ENCODE peak calls at places on chromosomes 3 and 15, in four cellular contexts. X, W, L and B are unnamed samples.

GRCh38 chr3:12040902-12041301 is 36.7 kb downstream of the SYN2 start:
- DNase-seq in W (no peak), X (no peak), L (no peak), B (no peak)

GRCh38 chr3:64743166-64743565 is 55.4 kb upstream of the ADAMTS9 start:
- DNase-seq in L (no peak), X (no peak), W (no peak), B (no peak)

GRCh38 chr3:38131621-38132369 is 5.1 kb downstream of the ACAA1 start:
- DNase-seq in X (peak; percentile 31), W (no peak), L (no peak), B (peak; percentile 65)

GRCh38 chr3:190533511-190534282 is 19.8 kb downstream of the IL1RAP start:
- DNase-seq in L (peak; percentile 8), X (peak; percentile 25), W (peak; percentile 76), B (peak; percentile 82)

GRCh38 chr3:13281657-13282527 is 138.2 kb downstream of the NUP210 start:
- DNase-seq in W (peak; percentile 27), X (peak; percentile 20), L (no peak), B (no peak)

GRCh38 chr3:17047904-17048303 is 163.1 kb downstream of the PLCL2 start:
- DNase-seq in X (no peak), L (no peak), W (no peak), B (no peak)

GRCh38 chr3:186360779-186361178 is 1.3 kb downstream of the DGKG start:
- DNase-seq in W (no peak), X (no peak), L (no peak), B (no peak)

GRCh38 chr3:109927161-109927560 is 589.8 kb upstream of the DPPA4 start:
- DNase-seq in L (no peak), X (no peak), W (no peak), B (no peak)

GRCh38 chr15:35738370-35738769 is 192.4 kb upstream of the DPH6 start:
- DNase-seq in L (no peak), X (no peak), W (no peak), B (no peak)

GRCh38 chr15:60913901-60914300 is 315.2 kb downstream of the RORA start:
- DNase-seq in X (no peak), W (no peak), L (no peak), B (no peak)

GRCh38 chr3:26104856-26105255 is 315.0 kb downstream of the OXSM start:
- DNase-seq in L (no peak), X (no peak), W (no peak), B (no peak)

GRCh38 chr15:90866161-90866715 is 2.1 kb upstream of the FURIN start:
- DNase-seq in W (no peak), L (no peak), X (no peak), B (no peak)

GRCh38 chr15:41917767-41918430 is 24.0 kb upstream of the SPTBN5 start:
- DNase-seq in W (no peak), X (no peak), L (peak; percentile 93), B (no peak)

GRCh38 chr3:140499114-140499757 is 178.6 kb upstream of the TRIM42 start:
- DNase-seq in W (no peak), X (no peak), L (no peak), B (no peak)

GRCh38 chr3:103712320-103713008 is 1277.6 kb downstream of the ZPLD1 start:
- DNase-seq in X (no peak), L (no peak), W (no peak), B (no peak)

GRCh38 chr15:87733005-87733404 is 523.5 kb downstream of the NTRK3 start:
- DNase-seq in X (no peak), W (no peak), L (no peak), B (no peak)

GRCh38 chr15:70879386-70879785 is 12.8 kb downstream of the THAP10 start:
- DNase-seq in W (no peak), X (no peak), L (no peak), B (no peak)

GRCh38 chr15:101122266-101122665 is 129.6 kb downstream of the CHSY1 start:
- DNase-seq in W (no peak), X (no peak), L (no peak), B (no peak)

GRCh38 chr3:60756636-60757035 is 494.6 kb downstream of the FHIT start:
- DNase-seq in W (no peak), L (no peak), X (no peak), B (no peak)

GRCh38 chr3:41175365-41175764 is 23.9 kb upstream of the CTNNB1 start:
- DNase-seq in X (no peak), L (no peak), W (no peak), B (no peak)

GRCh38 chr15:35442734-35443133 is 103.2 kb downstream of the DPH6 start:
- DNase-seq in L (no peak), X (no peak), W (no peak), B (no peak)

GRCh38 chr15:50227076-50227475 is 38.5 kb downstream of the HDC start:
- DNase-seq in X (no peak), W (no peak), L (no peak), B (no peak)

GRCh38 chr15:57320543-57321220 is 55.6 kb upstream of the CGNL1 start:
- DNase-seq in W (no peak), L (no peak), X (no peak), B (no peak)

GRCh38 chr3:62210016-62210415 is 163.3 kb downstream of the FEZF2 start:
- DNase-seq in L (no peak), X (no peak), W (no peak), B (no peak)

GRCh38 chr3:97910931-97911351 is 61.3 kb downstream of the RIOX2 start:
- DNase-seq in L (no peak), W (no peak), X (no peak), B (no peak)

GRCh38 chr15:58551764-58552504 is 120.1 kb downstream of the LIPC start:
- DNase-seq in X (peak; percentile 82), W (no peak), L (no peak), B (no peak)

GRCh38 chr3:8499181-8499611 is 2.4 kb upstream of the LMCD1 start:
- DNase-seq in X (no peak), W (no peak), L (no peak), B (no peak)

GRCh38 chr3:152197451-152197850 is 71.3 kb upstream of the MBNL1 start:
- DNase-seq in X (no peak), L (no peak), W (no peak), B (no peak)

GRCh38 chr3:98788651-98789050 is 25.5 kb downstream of the ST3GAL6 start:
- DNase-seq in W (no peak), L (no peak), X (no peak), B (no peak)

GRCh38 chr15:38536201-38536676 is 28.4 kb downstream of the RASGRP1 start:
- DNase-seq in X (no peak), L (no peak), W (peak; percentile 44), B (no peak)

GRCh38 chr15:66931768-66932633 is 133.4 kb upstream of the SMAD3 start:
- DNase-seq in X (peak; percentile 79), W (no peak), L (no peak), B (peak; percentile 67)

GRCh38 chr15:90557651-90558084 is 27.9 kb downstream of the CRTC3 start:
- DNase-seq in L (peak; percentile 71), X (peak; percentile 49), W (peak; percentile 87), B (peak; percentile 86)

GRCh38 chr3:61715886-61716527 is 154.6 kb downstream of the PTPRG start:
- DNase-seq in L (no peak), X (peak; percentile 15), W (no peak), B (no peak)

GRCh38 chr3:79326642-79327041 is 441.2 kb downstream of the ROBO1 start:
- DNase-seq in X (no peak), L (no peak), W (no peak), B (no peak)

GRCh38 chr15:70121656-70122297 is 24.1 kb upstream of the TLE3 start:
- DNase-seq in W (peak; percentile 84), X (peak; percentile 51), L (peak; percentile 47), B (peak; percentile 90)

GRCh38 chr15:65450556-65450955 is 27.8 kb upstream of the IGDCC4 start:
- DNase-seq in X (no peak), L (no peak), W (no peak), B (no peak)
- H3K4me1 ChIP-seq in X (no peaks in the 10 kb centered on the region), L (peaks cover 21% of the 10 kb centered on the region), W (no peaks in the 10 kb centered on the region), B (no peaks in the 10 kb centered on the region)

DNA sequence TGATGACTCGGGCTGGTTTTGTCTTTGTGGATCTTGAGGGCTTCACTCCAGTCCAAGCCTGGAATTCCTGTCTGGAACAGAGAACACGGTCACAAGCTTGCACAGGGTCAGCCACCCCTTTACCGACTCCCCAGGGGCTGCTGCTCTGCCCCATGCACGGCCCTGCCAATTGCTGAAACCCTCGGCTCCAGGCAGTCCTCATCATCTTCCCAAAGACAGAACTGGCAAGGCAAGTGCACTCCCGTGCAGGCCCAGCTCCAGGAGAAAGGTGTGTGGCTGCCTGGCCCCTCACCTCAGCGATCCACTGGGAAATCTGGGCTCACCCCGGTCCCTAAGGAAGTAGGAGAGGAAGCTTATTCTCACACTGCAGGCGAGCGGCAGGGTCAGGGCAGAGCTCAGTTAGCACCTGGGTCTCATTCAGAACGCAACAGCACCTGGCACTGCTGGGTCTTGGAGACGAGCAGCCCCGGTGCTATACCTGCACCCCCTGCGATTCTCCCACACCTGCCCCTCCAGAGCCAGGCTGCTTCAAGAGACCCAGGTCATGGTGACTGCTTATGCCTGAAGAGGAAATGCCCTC is 7.2 kb downstream of the MAP6D1 start:
- DNase-seq in L (no peak), X (no peak), W (no peak), B (no peak)
- TF ChIP-seq POLR2A in L (no peak), X (no peak), W (no peak), B (no peak)

GRCh38 chr15:100115711-100116090 is 226.1 kb downstream of the ADAMTS17 start:
- DNase-seq in X (no peak), W (no peak), L (peak; percentile 38), B (no peak)
- H3K27ac ChIP-seq in X (no peak overlapping the region), W (peak overlapping the region; percentile 33), L (no peak overlapping the region), B (no peak overlapping the region)

GRCh38 chr15:68623301-68623892 is 44.6 kb downstream of the CORO2B start:
- DNase-seq in W (no peak), L (no peak), X (no peak), B (no peak)
- H3K4me1 ChIP-seq in W (no peaks in the 10 kb centered on the region), L (peaks cover 11% of the 10 kb centered on the region), X (peaks cover 2% of the 10 kb centered on the region), B (peaks cover 12% of the 10 kb centered on the region)

GRCh38 chr3:59049671-59050331 is at the start of gene CFAP20DC:
- DNase-seq in L (peak; percentile 46), W (peak; percentile 71), X (peak; percentile 91), B (peak; percentile 95)
- TF ChIP-seq POLR2A in L (peak; percentile 27), W (peak; percentile 33), X (peak; percentile 52), B (no peak)

GRCh38 chr3:170709046-170709445 is 123.2 kb upstream of the SLC7A14 start:
- DNase-seq in W (no peak), X (no peak), L (no peak), B (no peak)
- H3K27ac ChIP-seq in W (no peak overlapping the region), X (no peak overlapping the region), L (no peak overlapping the region), B (no peak overlapping the region)